ENCODE peak calls at places on chromosomes 3 and 15, in eight cellular contexts. M, H, U, Z, S, O, B and V are unnamed samples.

GRCh38 chr3:28334552-28334951 is 14.0 kb upstream of the ZCWPW2 start:
- DNase-seq in M (no peak), H (no peak), U (no peak), Z (peak; percentile 17), S (no peak), O (no peak), B (no peak), V (no peak)

GRCh38 chr15:37136666-37137065 is 36.3 kb upstream of the MEIS2 start:
- DNase-seq in M (no peak), H (peak; percentile 47), U (no peak), Z (peak; percentile 47), S (no peak), O (no peak), B (no peak), V (no peak)

GRCh38 chr3:141877911-141878310 is 1.5 kb downstream of the ATP1B3 start:
- DNase-seq in M (no peak), H (peak; percentile 52), U (no peak), Z (peak; percentile 70), S (no peak), O (no peak), B (no peak), V (no peak)

GRCh38 chr15:62549345-62549970 is 384.4 kb upstream of the C2CD4B start:
- DNase-seq in M (peak; percentile 58), H (peak; percentile 57), U (no peak), Z (peak; percentile 36), S (no peak), O (no peak), B (no peak), V (peak; percentile 20)

GRCh38 chr15:40115670-40116093 is 7.0 kb upstream of the BMF start:
- DNase-seq in M (peak; percentile 90), H (no peak), U (peak; percentile 25), Z (no peak), S (peak; percentile 7), O (no peak), B (no peak), V (no peak)

GRCh38 chr3:37509069-37509468 is 334.7 kb upstream of the LRRFIP2 start:
- DNase-seq in M (no peak), H (no peak), U (no peak), Z (no peak), S (no peak), O (no peak), B (no peak), V (no peak)

GRCh38 chr15:85408270-85408746 is 27.9 kb downstream of the AKAP13 start:
- DNase-seq in M (no peak), H (no peak), U (no peak), Z (no peak), S (no peak), O (no peak), B (no peak), V (no peak)

GRCh38 chr15:69595009-69595825 is 142.6 kb downstream of the RPLP1 start:
- DNase-seq in M (peak; percentile 42), H (no peak), U (no peak), Z (no peak), S (no peak), O (no peak), B (no peak), V (no peak)

GRCh38 chr3:4995500-4996053 is 16.3 kb downstream of the BHLHE40 start:
- DNase-seq in M (peak; percentile 27), H (peak; percentile 80), U (no peak), Z (peak; percentile 98), S (no peak), O (no peak), B (no peak), V (no peak)

GRCh38 chr3:129505341-129505740 is 23.1 kb upstream of the RHO start:
- DNase-seq in M (no peak), H (no peak), U (no peak), Z (no peak), S (no peak), O (no peak), B (no peak), V (no peak)

GRCh38 chr3:10322355-10322715 is 1.4 kb upstream of the SEC13 start:
- DNase-seq in M (no peak), H (no peak), U (no peak), Z (no peak), S (no peak), O (no peak), B (no peak), V (no peak)

GRCh38 chr3:66394261-66395249 is 106.3 kb downstream of the LRIG1 start:
- DNase-seq in M (peak; percentile 43), H (peak; percentile 89), U (no peak), Z (peak; percentile 67), S (no peak), O (no peak), B (no peak), V (no peak)

GRCh38 chr15:75921732-75922703 is 18.3 kb downstream of the FBXO22 start:
- DNase-seq in M (peak; percentile 72), H (peak; percentile 90), U (no peak), Z (peak; percentile 73), S (no peak), O (peak; percentile 7), B (no peak), V (no peak)

GRCh38 chr3:191774485-191774884 is 313.5 kb downstream of the PYDC2 start:
- DNase-seq in M (no peak), H (peak; percentile 70), U (no peak), Z (peak; percentile 70), S (no peak), O (no peak), B (no peak), V (no peak)

GRCh38 chr15:62472616-62473299 is 307.7 kb upstream of the C2CD4B start:
- DNase-seq in M (no peak), H (peak; percentile 25), U (no peak), Z (peak; percentile 18), S (no peak), O (no peak), B (no peak), V (no peak)

GRCh38 chr3:186200746-186201145 is 91.9 kb upstream of the ETV5 start:
- DNase-seq in M (no peak), H (no peak), U (no peak), Z (no peak), S (peak; percentile 67), O (no peak), B (no peak), V (no peak)

GRCh38 chr3:37386627-37387230 is 212.3 kb upstream of the LRRFIP2 start:
- DNase-seq in M (no peak), H (peak; percentile 56), U (no peak), Z (peak; percentile 8), S (no peak), O (no peak), B (no peak), V (no peak)

GRCh38 chr3:101639280-101639963 is 37.5 kb downstream of the ZBTB11 start:
- DNase-seq in M (no peak), H (no peak), U (no peak), Z (no peak), S (no peak), O (no peak), B (no peak), V (no peak)

GRCh38 chr3:121483290-121483689 is 62.5 kb downstream of the POLQ start:
- DNase-seq in M (no peak), H (peak; percentile 51), U (no peak), Z (peak; percentile 33), S (no peak), O (no peak), B (no peak), V (no peak)